ENCODE peak calls at places on chromosomes 5 and 9, in seven cellular contexts. C is HCT116, I is PC-3, E is GM23338, Z is GM23248, V is MM.1S, L is hepatocyte. K is an unnamed sample.

GRCh38 chr5:85893996-85894395 is 723.7 kb upstream of the COX7C start:
- DNase-seq in C (no peak), I (no peak), E (peak), Z (no peak), V (no peak), L (no peak), K (no peak)

GRCh38 chr9:133353548-133353947 is 2.7 kb downstream of the SURF1 start:
- DNase-seq in C (no peak), I (no peak), E (no peak), Z (no peak), V (no peak), L (no peak), K (no peak)

GRCh38 chr9:136645903-136646754 is 16.6 kb upstream of the EGFL7 start:
- DNase-seq in C (no peak), I (no peak), E (peak), Z (no peak), V (no peak), L (peak), K (peak)

GRCh38 chr5:16245956-16246355 is 66.4 kb upstream of the MARCHF11 start:
- DNase-seq in C (no peak), I (no peak), E (no peak), Z (no peak), V (no peak), L (no peak), K (no peak)

GRCh38 chr9:134247918-134248631 is 78.2 kb upstream of the RXRA start:
- DNase-seq in C (no peak), I (no peak), E (no peak), Z (no peak), V (no peak), L (no peak), K (no peak)

GRCh38 chr5:109844695-109845094 is 155.0 kb downstream of the MAN2A1 start:
- DNase-seq in C (no peak), I (peak), E (no peak), Z (peak), V (no peak), L (no peak), K (no peak)

GRCh38 chr9:94472766-94473165 is 82.1 kb upstream of the PCAT7 start:
- DNase-seq in C (no peak), I (no peak), E (no peak), Z (no peak), V (no peak), L (no peak), K (no peak)

GRCh38 chr9:36893148-36893547 is 140.9 kb downstream of the PAX5 start:
- DNase-seq in C (no peak), I (no peak), E (no peak), Z (no peak), V (no peak), L (no peak), K (no peak)

GRCh38 chr5:17302590-17302989 is 85.2 kb downstream of the BASP1 start:
- DNase-seq in C (no peak), I (no peak), E (no peak), Z (peak), V (no peak), L (no peak), K (no peak)

GRCh38 chr9:92590386-92590785 is 54.6 kb upstream of the ECM2 start:
- DNase-seq in C (no peak), I (no peak), E (no peak), Z (peak), V (no peak), L (peak), K (no peak)

GRCh38 chr9:113632776-113633590 is 169.5 kb downstream of the RGS3 start:
- DNase-seq in C (no peak), I (no peak), E (no peak), Z (peak), V (no peak), L (no peak), K (no peak)

GRCh38 chr9:136160939-136161610 is 42.4 kb upstream of the TMEM250 start:
- DNase-seq in C (no peak), I (no peak), E (no peak), Z (no peak), V (no peak), L (no peak), K (no peak)

GRCh38 chr9:35615981-35616680 is 2.1 kb downstream of the CD72 start:
- DNase-seq in C (no peak), I (no peak), E (peak), Z (no peak), V (no peak), L (no peak), K (no peak)

GRCh38 chr9:83508072-83508471 is 30.1 kb downstream of the FRMD3 start:
- DNase-seq in C (no peak), I (no peak), E (no peak), Z (no peak), V (no peak), L (no peak), K (no peak)
- H2AFZ ChIP-seq in C (no peak), I (no peak), E (no peak), Z (no peak), V (no peak), L (no peak), K (no peak)

GRCh38 chr5:132485641-132486317 is 4.8 kb downstream of the IRF1 start:
- DNase-seq in C (no peak), I (no peak), E (no peak), Z (no peak), V (no peak), L (no peak), K (no peak)
- TF ChIP-seq EZH2phosphoT487 in C (no peak), I (no peak), E (no peak), Z (no peak), V (no peak), L (no peak), K (no peak)

DNA sequence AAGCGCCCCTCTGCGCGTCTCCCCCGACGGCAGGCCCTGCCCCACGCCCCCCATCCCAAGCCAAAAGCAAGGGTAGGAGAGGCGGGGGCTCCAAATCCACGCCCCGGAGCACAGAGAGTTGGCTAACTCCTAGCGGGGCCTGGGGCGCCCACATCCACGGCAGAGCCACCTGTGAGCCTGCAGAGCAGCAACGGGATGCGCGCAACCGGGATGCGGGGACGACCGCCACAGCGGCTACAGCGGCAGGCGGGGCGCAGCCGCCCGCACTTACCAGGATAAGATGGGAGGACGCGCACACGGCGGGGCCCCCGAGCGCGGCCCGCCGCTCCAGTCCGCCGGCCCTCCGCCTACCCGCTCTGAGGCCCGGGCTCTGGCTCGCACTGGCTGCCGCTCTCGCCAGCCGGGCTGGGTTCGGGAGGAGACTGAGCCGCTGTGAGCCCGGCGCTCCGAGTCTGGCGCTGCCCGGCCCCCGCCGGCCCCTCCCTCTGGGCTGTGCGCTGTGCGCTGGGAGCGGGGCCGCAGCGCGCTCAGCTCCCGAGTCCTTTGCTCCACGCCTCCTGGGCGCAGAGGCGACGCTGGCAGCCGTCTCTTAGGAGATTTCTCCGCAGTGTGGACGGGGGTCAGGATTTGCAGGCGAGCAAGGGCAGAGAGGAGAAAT is at the start of gene SLC24A2:
- DNase-seq in C (no peak), I (no peak), E (peak), Z (no peak), V (no peak), L (peak), K (peak)
- TF ChIP-seq EZH2 in C (no peak), I (no peak), E (no peak), Z (no peak), V (no peak), L (peak), K (peak)

DNA sequence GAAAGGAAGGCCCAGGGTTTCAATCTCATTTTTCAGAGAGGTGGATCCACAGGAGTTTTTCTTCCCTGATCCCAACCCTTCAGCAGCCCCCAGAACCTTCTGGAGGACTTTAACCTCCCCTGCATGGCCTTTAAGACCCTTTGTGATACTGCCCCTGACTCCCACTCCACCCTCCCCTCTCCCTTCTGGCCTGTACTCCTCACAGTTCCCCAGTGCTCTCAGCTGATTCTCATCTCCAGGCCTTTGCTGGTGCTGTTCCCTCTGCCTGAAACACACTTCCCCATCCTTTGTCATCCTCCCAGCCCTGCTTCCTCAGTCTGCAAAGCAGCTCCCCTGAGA is 18.5 kb downstream of the NEURL1B start:
- DNase-seq in C (no peak), I (no peak), E (no peak), Z (no peak), V (no peak), L (no peak), K (no peak)
- H2AFZ ChIP-seq in C (no peak), I (no peak), E (no peak), Z (peak), V (no peak), L (no peak), K (no peak)

GRCh38 chr5:95631265-95631957 is 11.5 kb downstream of the GPR150 start:
- DNase-seq in C (no peak), I (peak), E (no peak), Z (peak), V (no peak), L (peak), K (no peak)
- TF ChIP-seq EZH2phosphoT487 in C (no peak), I (no peak), E (no peak), Z (no peak), V (no peak), L (no peak), K (no peak)

GRCh38 chr5:1359713-1360112 is 14.8 kb upstream of the CLPTM1L start:
- DNase-seq in C (no peak), I (no peak), E (no peak), Z (no peak), V (no peak), L (no peak), K (no peak)
- TF ChIP-seq EZH2 in C (no peak), I (no peak), E (no peak), Z (no peak), V (no peak), L (no peak), K (no peak)

GRCh38 chr5:36521838-36522745 is 84.3 kb upstream of the SLC1A3 start:
- DNase-seq in C (no peak), I (no peak), E (no peak), Z (peak), V (no peak), L (no peak), K (peak)

GRCh38 chr5:36522746-36523065 is 83.7 kb upstream of the SLC1A3 start:
- DNase-seq in C (no peak), I (no peak), E (no peak), Z (no peak), V (no peak), L (no peak), K (no peak)

GRCh38 chr5:36523450-36523849 is 83.0 kb upstream of the SLC1A3 start:
- DNase-seq in C (no peak), I (no peak), E (no peak), Z (no peak), V (no peak), L (no peak), K (no peak)

GRCh38 chr5:36526537-36526936 is 79.9 kb upstream of the SLC1A3 start:
- DNase-seq in C (no peak), I (no peak), E (no peak), Z (no peak), V (no peak), L (no peak), K (no peak)

GRCh38 chr5:36523931-36524330 is 82.5 kb upstream of the SLC1A3 start:
- DNase-seq in C (no peak), I (no peak), E (no peak), Z (peak), V (no peak), L (no peak), K (no peak)
- H2AFZ ChIP-seq in C (no peak), I (no peak), E (peak), Z (no peak), V (no peak), L (no peak), K (peak)

K was measured in neural progenitor cell.